ENCODE peak calls at places on chromosomes 4 and X, in six cellular contexts. One of them, this sample, is unnamed.

GRCh38 chrX:103864149-103864548 is 32.1 kb upstream of the RAB9B start:
- DNase-seq in IMR-90: no peak
- DNase-seq in dorsolateral prefrontal cortex: no peak
- DNase-seq in naive thymus-derived CD4-positive, alpha-beta T cell: no peak
- DNase-seq in pancreas: no peak
- DNase-seq in neuronal stem cell: no peak
- DNase-seq in this sample: no peak

GRCh38 chrX:50697691-50698090 is 116.3 kb downstream of the SHROOM4 start:
- DNase-seq in naive thymus-derived CD4-positive, alpha-beta T cell: no peak
- DNase-seq in neuronal stem cell: no peak
- DNase-seq in IMR-90: peak
- DNase-seq in dorsolateral prefrontal cortex: no peak
- DNase-seq in pancreas: no peak
- DNase-seq in this sample: no peak

GRCh38 chr4:39469429-39470077 is 10.7 kb downstream of the LIAS start:
- DNase-seq in IMR-90: peak
- DNase-seq in neuronal stem cell: peak
- DNase-seq in dorsolateral prefrontal cortex: peak
- DNase-seq in pancreas: peak
- DNase-seq in naive thymus-derived CD4-positive, alpha-beta T cell: peak
- DNase-seq in this sample: peak

GRCh38 chr4:77021614-77022089 is 54.1 kb downstream of the CCNI start:
- DNase-seq in pancreas: no peak
- DNase-seq in IMR-90: peak
- DNase-seq in neuronal stem cell: no peak
- DNase-seq in naive thymus-derived CD4-positive, alpha-beta T cell: no peak
- DNase-seq in dorsolateral prefrontal cortex: no peak
- DNase-seq in this sample: no peak

GRCh38 chr4:55398461-55398860 is 2.7 kb downstream of the TMEM165 start:
- DNase-seq in neuronal stem cell: no peak
- DNase-seq in IMR-90: peak
- DNase-seq in dorsolateral prefrontal cortex: no peak
- DNase-seq in naive thymus-derived CD4-positive, alpha-beta T cell: no peak
- DNase-seq in pancreas: no peak
- DNase-seq in this sample: no peak

GRCh38 chrX:128518508-128518907 is 466.3 kb upstream of the ACTRT1 start:
- DNase-seq in dorsolateral prefrontal cortex: no peak
- DNase-seq in naive thymus-derived CD4-positive, alpha-beta T cell: no peak
- DNase-seq in neuronal stem cell: no peak
- DNase-seq in IMR-90: peak
- DNase-seq in pancreas: no peak
- DNase-seq in this sample: peak

GRCh38 chrX:41512394-41512793 is 65.3 kb downstream of the NYX start:
- DNase-seq in IMR-90: no peak
- DNase-seq in dorsolateral prefrontal cortex: no peak
- DNase-seq in pancreas: no peak
- DNase-seq in neuronal stem cell: no peak
- DNase-seq in naive thymus-derived CD4-positive, alpha-beta T cell: no peak
- DNase-seq in this sample: peak

GRCh38 chr4:173547889-173548288 is 17.9 kb upstream of the HAND2 start:
- DNase-seq in naive thymus-derived CD4-positive, alpha-beta T cell: no peak
- DNase-seq in neuronal stem cell: no peak
- DNase-seq in IMR-90: no peak
- DNase-seq in dorsolateral prefrontal cortex: no peak
- DNase-seq in pancreas: no peak
- DNase-seq in this sample: no peak

GRCh38 chr4:136992032-136992431 is 540.3 kb downstream of the PCDH18 start:
- DNase-seq in naive thymus-derived CD4-positive, alpha-beta T cell: no peak
- DNase-seq in IMR-90: no peak
- DNase-seq in pancreas: no peak
- DNase-seq in neuronal stem cell: no peak
- DNase-seq in dorsolateral prefrontal cortex: no peak
- DNase-seq in this sample: no peak

GRCh38 chr4:183639291-183639690 is 19.7 kb downstream of the RWDD4 start:
- DNase-seq in pancreas: no peak
- DNase-seq in neuronal stem cell: no peak
- DNase-seq in IMR-90: peak
- DNase-seq in naive thymus-derived CD4-positive, alpha-beta T cell: no peak
- DNase-seq in dorsolateral prefrontal cortex: no peak
- DNase-seq in this sample: no peak

GRCh38 chr4:25098964-25099843 is 61.0 kb downstream of the SEPSECS start:
- DNase-seq in dorsolateral prefrontal cortex: no peak
- DNase-seq in naive thymus-derived CD4-positive, alpha-beta T cell: no peak
- DNase-seq in neuronal stem cell: no peak
- DNase-seq in IMR-90: peak
- DNase-seq in pancreas: peak
- DNase-seq in this sample: peak

GRCh38 chrX:10529344-10529743 is 91.0 kb downstream of the MID1 start:
- DNase-seq in neuronal stem cell: no peak
- DNase-seq in IMR-90: peak
- DNase-seq in naive thymus-derived CD4-positive, alpha-beta T cell: no peak
- DNase-seq in dorsolateral prefrontal cortex: no peak
- DNase-seq in pancreas: no peak
- DNase-seq in this sample: no peak

GRCh38 chr4:97457253-97457652 is 686.0 kb downstream of the STPG2 start:
- DNase-seq in neuronal stem cell: no peak
- DNase-seq in dorsolateral prefrontal cortex: no peak
- DNase-seq in naive thymus-derived CD4-positive, alpha-beta T cell: no peak
- DNase-seq in pancreas: no peak
- DNase-seq in IMR-90: no peak
- DNase-seq in this sample: no peak

GRCh38 chrX:42219231-42219630 is 295.9 kb upstream of the CASK start:
- DNase-seq in pancreas: no peak
- DNase-seq in naive thymus-derived CD4-positive, alpha-beta T cell: no peak
- DNase-seq in dorsolateral prefrontal cortex: no peak
- DNase-seq in neuronal stem cell: no peak
- DNase-seq in IMR-90: no peak
- DNase-seq in this sample: no peak

GRCh38 chr4:132123870-132124623 is 1025.0 kb upstream of the PCDH10 start:
- DNase-seq in pancreas: no peak
- DNase-seq in IMR-90: peak
- DNase-seq in dorsolateral prefrontal cortex: no peak
- DNase-seq in naive thymus-derived CD4-positive, alpha-beta T cell: no peak
- DNase-seq in neuronal stem cell: no peak
- DNase-seq in this sample: no peak

GRCh38 chr4:73448448-73449203 is 12.6 kb downstream of the AFP start:
- DNase-seq in dorsolateral prefrontal cortex: no peak
- DNase-seq in naive thymus-derived CD4-positive, alpha-beta T cell: no peak
- DNase-seq in neuronal stem cell: no peak
- DNase-seq in IMR-90: no peak
- DNase-seq in pancreas: no peak
- DNase-seq in this sample: no peak

GRCh38 chr4:617644-618330 is 7.6 kb upstream of the PDE6B start:
- DNase-seq in neuronal stem cell: no peak
- DNase-seq in pancreas: no peak
- DNase-seq in dorsolateral prefrontal cortex: peak
- DNase-seq in naive thymus-derived CD4-positive, alpha-beta T cell: no peak
- DNase-seq in IMR-90: no peak
- DNase-seq in this sample: no peak

GRCh38 chr4:165325732-165326512 is 1.5 kb upstream of the MSMO1 start:
- DNase-seq in naive thymus-derived CD4-positive, alpha-beta T cell: no peak
- DNase-seq in pancreas: no peak
- DNase-seq in neuronal stem cell: no peak
- DNase-seq in IMR-90: peak
- DNase-seq in dorsolateral prefrontal cortex: no peak
- DNase-seq in this sample: peak

GRCh38 chr4:25760518-25761157 is 102.2 kb downstream of the SEL1L3 start:
- DNase-seq in pancreas: no peak
- DNase-seq in dorsolateral prefrontal cortex: no peak
- DNase-seq in neuronal stem cell: no peak
- DNase-seq in IMR-90: peak
- DNase-seq in naive thymus-derived CD4-positive, alpha-beta T cell: no peak
- DNase-seq in this sample: no peak

GRCh38 chr4:57575465-57575864 is 465.3 kb upstream of the IGFBP7 start:
- DNase-seq in naive thymus-derived CD4-positive, alpha-beta T cell: no peak
- DNase-seq in pancreas: no peak
- DNase-seq in dorsolateral prefrontal cortex: no peak
- DNase-seq in neuronal stem cell: no peak
- DNase-seq in IMR-90: no peak
- DNase-seq in this sample: no peak

GRCh38 chr4:101693842-101694398 is 96.6 kb upstream of the BANK1 start:
- DNase-seq in pancreas: no peak
- DNase-seq in neuronal stem cell: no peak
- DNase-seq in IMR-90: no peak
- DNase-seq in naive thymus-derived CD4-positive, alpha-beta T cell: no peak
- DNase-seq in dorsolateral prefrontal cortex: no peak
- DNase-seq in this sample: no peak
- H3K4me3 ChIP-seq in pancreas: no peak
- H3K4me3 ChIP-seq in neuronal stem cell: no peak
- H3K4me3 ChIP-seq in IMR-90: no peak
- H3K4me3 ChIP-seq in naive thymus-derived CD4-positive, alpha-beta T cell: no peak
- H3K4me3 ChIP-seq in dorsolateral prefrontal cortex: no peak
- H3K4me3 ChIP-seq in this sample: no peak

GRCh38 chrX:71365356-71365875 is 741 bp upstream of the TAF1 start:
- DNase-seq in dorsolateral prefrontal cortex: no peak
- DNase-seq in neuronal stem cell: no peak
- DNase-seq in pancreas: no peak
- DNase-seq in naive thymus-derived CD4-positive, alpha-beta T cell: peak
- DNase-seq in IMR-90: no peak
- DNase-seq in this sample: no peak

GRCh38 chrX:71367396-71367795 is 1.2 kb downstream of the TAF1 start:
- DNase-seq in naive thymus-derived CD4-positive, alpha-beta T cell: no peak
- DNase-seq in pancreas: no peak
- DNase-seq in neuronal stem cell: no peak
- DNase-seq in IMR-90: no peak
- DNase-seq in dorsolateral prefrontal cortex: no peak
- DNase-seq in this sample: no peak

GRCh38 chrX:71364221-71364620 is 1.9 kb upstream of the TAF1 start:
- DNase-seq in pancreas: no peak
- DNase-seq in IMR-90: no peak
- DNase-seq in neuronal stem cell: no peak
- DNase-seq in naive thymus-derived CD4-positive, alpha-beta T cell: no peak
- DNase-seq in dorsolateral prefrontal cortex: no peak
- DNase-seq in this sample: no peak

GRCh38 chrX:71366674-71367256 is 608 bp downstream of the TAF1 start:
- DNase-seq in naive thymus-derived CD4-positive, alpha-beta T cell: peak
- DNase-seq in pancreas: no peak
- DNase-seq in dorsolateral prefrontal cortex: no peak
- DNase-seq in IMR-90: peak
- DNase-seq in neuronal stem cell: no peak
- DNase-seq in this sample: no peak

DNA sequence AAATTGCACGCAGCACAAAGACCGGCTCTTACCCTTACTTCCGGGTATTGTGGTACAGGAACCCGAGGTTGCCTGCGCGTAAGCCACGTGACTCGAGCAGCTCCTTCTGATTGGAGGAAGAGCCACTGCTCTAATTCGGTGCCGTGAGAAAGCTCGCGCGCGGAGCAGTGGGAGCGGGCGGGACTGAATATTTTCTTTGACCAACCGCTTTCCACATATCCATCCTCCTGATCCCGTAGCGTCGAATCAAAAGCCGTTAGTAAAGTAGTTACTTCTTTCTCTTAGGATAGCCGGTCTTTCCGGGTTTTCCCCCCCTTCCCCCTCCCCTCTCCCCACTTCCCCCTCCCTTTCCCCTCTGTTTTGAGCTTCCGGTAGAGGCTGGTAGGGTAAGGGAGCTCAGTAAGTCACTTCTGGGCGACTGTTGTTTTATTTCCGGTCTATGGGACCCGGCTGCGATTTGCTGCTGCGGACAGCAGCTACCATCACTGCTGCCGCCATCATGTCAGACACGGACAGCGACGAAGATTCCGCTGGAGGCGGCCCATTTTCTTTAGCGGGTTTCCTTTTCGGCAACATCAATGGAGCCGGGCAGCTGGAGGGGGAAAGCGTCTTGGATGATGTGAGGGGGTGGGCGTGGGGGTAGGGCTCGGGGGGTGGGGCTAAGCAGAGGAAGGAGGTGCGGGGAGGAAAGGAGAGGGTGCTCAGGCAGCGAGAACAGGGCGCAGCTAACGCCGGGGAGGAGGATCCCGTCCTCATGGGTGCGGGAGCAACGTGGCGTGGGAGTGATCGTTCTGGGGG is at the start of gene TAF1:
- DNase-seq in naive thymus-derived CD4-positive, alpha-beta T cell: peak
- DNase-seq in IMR-90: peak
- DNase-seq in neuronal stem cell: peak
- DNase-seq in pancreas: peak
- DNase-seq in dorsolateral prefrontal cortex: peak
- DNase-seq in this sample: peak
- H3K4me3 ChIP-seq in naive thymus-derived CD4-positive, alpha-beta T cell: peak
- H3K4me3 ChIP-seq in IMR-90: peak
- H3K4me3 ChIP-seq in neuronal stem cell: peak
- H3K4me3 ChIP-seq in pancreas: peak
- H3K4me3 ChIP-seq in dorsolateral prefrontal cortex: peak
- H3K4me3 ChIP-seq in this sample: peak

GRCh38 chr4:84238247-84239090 is 260.6 kb downstream of the NKX6-1 start:
- DNase-seq in neuronal stem cell: no peak
- DNase-seq in dorsolateral prefrontal cortex: no peak
- DNase-seq in pancreas: no peak
- DNase-seq in IMR-90: peak
- DNase-seq in naive thymus-derived CD4-positive, alpha-beta T cell: no peak
- DNase-seq in this sample: no peak

GRCh38 chr4:84232311-84233095 is 266.6 kb downstream of the NKX6-1 start:
- DNase-seq in IMR-90: no peak
- DNase-seq in neuronal stem cell: no peak
- DNase-seq in naive thymus-derived CD4-positive, alpha-beta T cell: no peak
- DNase-seq in dorsolateral prefrontal cortex: no peak
- DNase-seq in pancreas: no peak
- DNase-seq in this sample: no peak

GRCh38 chr4:84235131-84235530 is 264.0 kb downstream of the NKX6-1 start:
- DNase-seq in naive thymus-derived CD4-positive, alpha-beta T cell: no peak
- DNase-seq in neuronal stem cell: no peak
- DNase-seq in dorsolateral prefrontal cortex: no peak
- DNase-seq in IMR-90: no peak
- DNase-seq in pancreas: no peak
- DNase-seq in this sample: no peak

GRCh38 chr4:84237008-84237407 is 262.1 kb downstream of the NKX6-1 start:
- DNase-seq in pancreas: no peak
- DNase-seq in dorsolateral prefrontal cortex: no peak
- DNase-seq in naive thymus-derived CD4-positive, alpha-beta T cell: no peak
- DNase-seq in neuronal stem cell: no peak
- DNase-seq in IMR-90: no peak
- DNase-seq in this sample: no peak

GRCh38 chr4:84235545-84235944 is 263.5 kb downstream of the NKX6-1 start:
- DNase-seq in pancreas: no peak
- DNase-seq in dorsolateral prefrontal cortex: no peak
- DNase-seq in neuronal stem cell: no peak
- DNase-seq in naive thymus-derived CD4-positive, alpha-beta T cell: no peak
- DNase-seq in IMR-90: no peak
- DNase-seq in this sample: no peak
- H3K4me3 ChIP-seq in pancreas: no peak
- H3K4me3 ChIP-seq in dorsolateral prefrontal cortex: no peak
- H3K4me3 ChIP-seq in neuronal stem cell: no peak
- H3K4me3 ChIP-seq in naive thymus-derived CD4-positive, alpha-beta T cell: no peak
- H3K4me3 ChIP-seq in IMR-90: no peak
- H3K4me3 ChIP-seq in this sample: no peak

DNA sequence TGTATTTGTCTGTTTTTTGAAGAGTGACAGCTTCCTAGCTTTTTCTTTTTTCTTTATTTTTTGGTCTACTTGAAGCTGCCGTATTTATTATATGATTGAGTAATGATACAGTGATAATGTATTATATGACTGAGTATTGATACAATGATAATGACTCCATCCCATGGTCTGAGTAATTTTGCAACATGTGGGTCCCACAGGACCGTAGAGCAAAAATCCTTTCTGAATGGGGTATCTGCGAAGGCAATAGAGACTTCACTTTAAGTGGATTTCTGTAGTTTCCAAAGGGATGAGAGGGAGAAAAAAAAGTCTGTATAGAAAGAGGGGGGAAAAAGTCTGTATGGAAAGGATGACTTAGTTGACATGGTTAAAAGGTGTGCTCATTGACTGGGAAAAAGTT is 41.0 kb downstream of the SLIT2 start:
- DNase-seq in naive thymus-derived CD4-positive, alpha-beta T cell: no peak
- DNase-seq in neuronal stem cell: no peak
- DNase-seq in pancreas: no peak
- DNase-seq in IMR-90: no peak
- DNase-seq in dorsolateral prefrontal cortex: no peak
- DNase-seq in this sample: no peak
- H3K4me3 ChIP-seq in naive thymus-derived CD4-positive, alpha-beta T cell: no peak
- H3K4me3 ChIP-seq in neuronal stem cell: no peak
- H3K4me3 ChIP-seq in pancreas: no peak
- H3K4me3 ChIP-seq in IMR-90: no peak
- H3K4me3 ChIP-seq in dorsolateral prefrontal cortex: no peak
- H3K4me3 ChIP-seq in this sample: no peak